ENCODE peak calls at places on chromosome 17, in ten cellular contexts. F is AG04449, P is GM10248, O is AG04450, K is HFFc6, E is psoas muscle, G is foreskin fibroblast, D is AG09319, X is cardiac muscle cell, W is choroid plexus epithelial cell. A is an unnamed sample.

GRCh38 chr17:28916302-28916934 is 13.5 kb upstream of the DHRS13 start:
- DNase-seq in F (no peak), P (no peak), O (no peak), K (peak; percentile 15), E (no peak), G (no peak), D (no peak), X (peak; percentile 37), W (peak; percentile 72), A (peak; percentile 52)

GRCh38 chr17:18079543-18079942 is 8.2 kb upstream of the DRG2 start:
- DNase-seq in F (no peak), P (no peak), O (no peak), K (no peak), E (no peak), G (no peak), D (no peak), X (no peak), W (no peak), A (no peak)

GRCh38 chr17:10380631-10381408 is 8.0 kb upstream of the MYH13 start:
- DNase-seq in F (no peak), P (no peak), O (no peak), K (no peak), E (no peak), G (no peak), D (no peak), X (no peak), W (peak; percentile 22), A (no peak)

GRCh38 chr17:45286286-45286685 is 24.4 kb upstream of the SPATA32 start:
- DNase-seq in F (no peak), P (no peak), O (no peak), K (no peak), E (no peak), G (no peak), D (no peak), X (no peak), W (no peak), A (no peak)

GRCh38 chr17:49076575-49077384 is 55.8 kb upstream of the B4GALNT2 start:
- DNase-seq in F (peak; percentile 67), P (no peak), O (peak; percentile 53), K (peak; percentile 83), E (no peak), G (peak; percentile 86), D (peak; percentile 16), X (no peak), W (peak; percentile 92), A (no peak)

GRCh38 chr17:27385626-27386025 is 70.6 kb upstream of the KSR1 start:
- DNase-seq in F (no peak), P (no peak), O (no peak), K (no peak), E (no peak), G (no peak), D (no peak), X (no peak), W (no peak), A (no peak)

GRCh38 chr17:66549312-66549705 is 246.9 kb downstream of the PRKCA start:
- DNase-seq in F (peak; percentile 73), P (no peak), O (no peak), K (peak; percentile 66), E (no peak), G (no peak), D (peak; percentile 60), X (no peak), W (peak; percentile 77), A (no peak)

GRCh38 chr17:33457477-33457876 is 164.4 kb upstream of the ASIC2 start:
- DNase-seq in F (no peak), P (no peak), O (no peak), K (no peak), E (no peak), G (no peak), D (no peak), X (no peak), W (no peak), A (no peak)

GRCh38 chr17:44733753-44734152 is 25.0 kb upstream of the ADAM11 start:
- DNase-seq in F (no peak), P (no peak), O (no peak), K (no peak), E (no peak), G (no peak), D (no peak), X (peak; percentile 74), W (peak; percentile 56), A (no peak)

GRCh38 chr17:80362428-80363119 is 52.4 kb upstream of the ENDOV start:
- DNase-seq in F (no peak), P (no peak), O (no peak), K (peak; percentile 5), E (peak; percentile 33), G (peak; percentile 69), D (peak; percentile 7), X (no peak), W (peak; percentile 59), A (no peak)

GRCh38 chr17:80360396-80360795 is 54.6 kb upstream of the ENDOV start:
- DNase-seq in F (no peak), P (no peak), O (no peak), K (no peak), E (no peak), G (no peak), D (no peak), X (no peak), W (no peak), A (peak; percentile 24)

GRCh38 chr17:80363518-80364090 is 51.4 kb upstream of the ENDOV start:
- DNase-seq in F (no peak), P (no peak), O (no peak), K (no peak), E (no peak), G (no peak), D (no peak), X (no peak), W (no peak), A (peak; percentile 92)

GRCh38 chr17:80363120-80363515 is 51.8 kb upstream of the ENDOV start:
- DNase-seq in F (no peak), P (no peak), O (no peak), K (no peak), E (no peak), G (no peak), D (no peak), X (no peak), W (peak; percentile 6), A (peak; percentile 27)

GRCh38 chr17:80361495-80362220 is 53.3 kb upstream of the ENDOV start:
- DNase-seq in F (no peak), P (no peak), O (no peak), K (no peak), E (no peak), G (no peak), D (no peak), X (peak; percentile 35), W (peak; percentile 16), A (no peak)
- TF ChIP-seq CTCF in F (peak; percentile 41), P (peak; percentile 18), O (peak; percentile 17), K (peak; percentile 59), E (peak; percentile 18), G (peak; percentile 12), D (peak; percentile 20), X (peak; percentile 40), W (peak; percentile 49), A (no peak)

DNA sequence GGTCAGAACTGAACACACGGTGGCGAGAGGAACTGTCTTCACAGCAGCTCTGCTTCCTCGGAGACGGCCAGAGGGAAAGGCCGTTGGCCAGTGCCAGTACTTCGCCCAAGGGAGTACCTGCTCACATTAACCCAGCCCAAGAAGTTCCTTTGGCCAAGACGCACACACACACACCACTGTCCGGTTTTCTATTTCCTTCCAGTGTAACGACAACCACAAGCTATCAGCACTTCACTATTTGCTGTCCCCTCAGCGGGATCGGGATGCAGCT is 735 bp upstream of the GGNBP2 start:
- DNase-seq in F (no peak), P (peak; percentile 42), O (no peak), K (peak; percentile 59), E (no peak), G (peak; percentile 49), D (no peak), X (peak; percentile 53), W (no peak), A (peak; percentile 47)
- TF ChIP-seq CTCF in F (peak; percentile 20), P (peak; percentile 31), O (peak; percentile 17), K (peak; percentile 41), E (no peak), G (peak; percentile 6), D (peak; percentile 10), X (no peak), W (peak; percentile 35), A (no peak)

DNA sequence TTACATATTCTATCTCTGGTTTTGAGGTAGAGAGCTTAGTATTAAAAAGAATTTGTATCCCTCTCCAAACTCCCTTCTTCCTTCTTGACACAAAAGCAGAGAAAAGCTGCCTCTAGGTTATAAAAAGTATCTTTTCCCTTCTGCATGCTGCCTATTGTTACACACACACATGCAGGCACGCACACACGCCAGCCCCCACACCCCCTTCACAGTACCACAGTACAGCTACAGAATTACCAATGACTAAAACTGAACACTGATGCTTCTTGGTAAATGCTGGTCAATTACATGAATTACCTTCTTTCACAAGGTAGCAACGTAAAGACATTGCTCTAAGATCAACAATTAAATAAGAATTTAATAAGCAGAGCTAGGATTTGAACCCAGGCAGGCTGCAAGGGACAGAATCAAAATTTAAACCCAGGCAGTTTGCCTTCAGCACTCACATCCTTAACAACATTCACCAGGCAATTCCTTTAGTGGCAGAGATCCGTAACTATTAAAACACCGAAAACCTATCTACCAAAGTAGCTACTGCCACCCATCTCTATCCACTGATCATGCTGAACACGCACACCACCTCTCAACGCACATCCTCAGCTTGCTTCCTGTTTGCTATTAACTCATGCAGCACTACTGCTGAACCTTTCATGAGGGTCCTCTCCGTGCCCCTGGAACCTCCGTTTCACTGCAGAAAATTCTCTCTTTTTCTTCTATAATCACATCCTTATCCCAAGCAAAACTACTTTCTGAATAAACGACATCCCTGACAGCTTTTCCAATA is 37.8 kb downstream of the YWHAE start:
- DNase-seq in F (no peak), P (no peak), O (no peak), K (no peak), E (no peak), G (no peak), D (no peak), X (no peak), W (no peak), A (no peak)
- TF ChIP-seq CTCF in F (no peak), P (no peak), O (no peak), K (no peak), E (no peak), G (no peak), D (no peak), X (no peak), W (no peak), A (no peak)

GRCh38 chr17:56653877-56654276 is 60.4 kb downstream of the NOG start:
- DNase-seq in F (no peak), P (peak; percentile 64), O (no peak), K (peak; percentile 65), E (no peak), G (no peak), D (no peak), X (peak; percentile 77), W (peak; percentile 55), A (no peak)
- TF ChIP-seq CTCF in F (peak; percentile 58), P (peak; percentile 54), O (peak; percentile 55), K (peak; percentile 85), E (peak; percentile 35), G (peak; percentile 73), D (peak; percentile 60), X (peak; percentile 42), W (peak; percentile 58), A (no peak)

A was measured in pancreas.